ENCODE peak calls at places on chromosomes 16 and 17, in ten cellular contexts. M is fibroblast of mammary gland; W is activated CD8-positive, alpha-beta T cell treated with anti-CD3 and anti-CD28 coated beads for 36 hours; R is H9; S is activated CD8-positive, alpha-beta memory T cell treated with anti-CD3 and anti-CD28 coated beads for 1 hour; V is sciatic nerve; Y is lower lobe of right lung; N is Caco-2; G is posterior vena cava; U is lower leg skin. D is an unnamed sample.
A peak's percentile ranks its signal among the peaks of the same experiment; 100 is the strongest.

GRCh38 chr17:75244133-75244866 is 17.1 kb downstream of the GGA3 start:
- DNase-seq in M (no peak), W (peak; percentile 37), R (no peak), S (no peak), V (no peak), Y (no peak), N (no peak), G (no peak), U (no peak), D (no peak)

GRCh38 chr17:64096037-64096436 is 33.9 kb downstream of the ERN1 start:
- DNase-seq in M (no peak), W (no peak), R (no peak), S (no peak), V (no peak), Y (no peak), N (no peak), G (no peak), U (no peak), D (no peak)

GRCh38 chr16:81366316-81366932 is 51.7 kb downstream of the GAN start:
- DNase-seq in M (peak; percentile 52), W (peak; percentile 10), R (no peak), S (no peak), V (no peak), Y (no peak), N (no peak), G (no peak), U (no peak), D (no peak)

GRCh38 chr17:16419929-16420271 is 4.5 kb downstream of the TRPV2 start:
- DNase-seq in M (peak; percentile 87), W (peak; percentile 71), R (no peak), S (no peak), V (no peak), Y (no peak), N (no peak), G (no peak), U (no peak), D (no peak)

GRCh38 chr16:9597967-9598730 is 506.7 kb downstream of the HAPSTR1 start:
- DNase-seq in M (no peak), W (no peak), R (no peak), S (no peak), V (no peak), Y (no peak), N (no peak), G (no peak), U (no peak), D (no peak)

GRCh38 chr16:14301150-14302030 is 230.3 kb downstream of the MRTFB start:
- DNase-seq in M (no peak), W (peak; percentile 74), R (peak; percentile 32), S (no peak), V (peak; percentile 73), Y (no peak), N (no peak), G (no peak), U (no peak), D (peak; percentile 50)

GRCh38 chr17:31629696-31630470 is 229.2 kb downstream of the COPRS start:
- DNase-seq in M (peak; percentile 98), W (no peak), R (no peak), S (no peak), V (no peak), Y (no peak), N (no peak), G (no peak), U (no peak), D (no peak)

GRCh38 chr17:37310940-37311339 is 64.8 kb upstream of the C17orf78 start:
- DNase-seq in M (no peak), W (no peak), R (no peak), S (no peak), V (no peak), Y (no peak), N (no peak), G (no peak), U (no peak), D (no peak)

GRCh38 chr17:50052822-50053653 is 2.9 kb upstream of the ITGA3 start:
- DNase-seq in M (no peak), W (no peak), R (no peak), S (no peak), V (no peak), Y (peak; percentile 65), N (peak; percentile 65), G (no peak), U (no peak), D (no peak)

GRCh38 chr16:89009343-89010209 is 32.6 kb upstream of the CBFA2T3 start:
- DNase-seq in M (peak; percentile 5), W (peak; percentile 51), R (peak; percentile 56), S (no peak), V (no peak), Y (peak; percentile 44), N (no peak), G (peak; percentile 67), U (no peak), D (peak; percentile 63)

GRCh38 chr16:81482329-81483063 is 37.9 kb downstream of the CMIP start:
- DNase-seq in M (no peak), W (no peak), R (no peak), S (no peak), V (no peak), Y (no peak), N (no peak), G (no peak), U (no peak), D (no peak)

GRCh38 chr17:76461765-76462555 is 5.4 kb upstream of the AANAT start:
- DNase-seq in M (no peak), W (no peak), R (no peak), S (no peak), V (no peak), Y (peak; percentile 4), N (no peak), G (no peak), U (no peak), D (no peak)

GRCh38 chr16:88585269-88585668 is 15.1 kb downstream of the ZC3H18 start:
- DNase-seq in M (no peak), W (no peak), R (no peak), S (no peak), V (no peak), Y (no peak), N (no peak), G (no peak), U (no peak), D (no peak)

GRCh38 chr16:67311607-67312449 is 14.7 kb downstream of the KCTD19 start:
- DNase-seq in M (peak; percentile 100), W (peak; percentile 97), R (no peak), S (no peak), V (no peak), Y (no peak), N (no peak), G (no peak), U (no peak), D (no peak)

GRCh38 chr16:17777461-17777863 is 306.7 kb upstream of the XYLT1 start:
- DNase-seq in M (peak; percentile 71), W (no peak), R (no peak), S (no peak), V (no peak), Y (no peak), N (no peak), G (no peak), U (no peak), D (no peak)

D was measured in WTC11.